ENCODE peak calls at places on chromosome 11, in seven cellular contexts. L is IMR-90, I is WERI-Rb-1, H is mucosa of descending colon, N is tibial nerve, S is uterus, B is astrocyte of the spinal cord. K is an unnamed sample.

GRCh38 chr11:68878022-68878421 is 25.6 kb downstream of the MRPL21 start:
- DNase-seq in L (no peak), I (no peak), H (no peak), N (no peak), S (no peak), B (no peak), K (no peak)

GRCh38 chr11:19912206-19913118 is 199.8 kb downstream of the NAV2 start:
- DNase-seq in L (peak; percentile 53), I (no peak), H (no peak), N (no peak), S (no peak), B (no peak), K (no peak)

GRCh38 chr11:17013548-17014320 is 480 bp downstream of the PLEKHA7 start:
- DNase-seq in L (no peak), I (peak; percentile 61), H (peak; percentile 64), N (no peak), S (no peak), B (no peak), K (no peak)

GRCh38 chr11:1178201-1178885 is 20.6 kb downstream of the MUC5AC start:
- DNase-seq in L (no peak), I (no peak), H (no peak), N (no peak), S (no peak), B (no peak), K (no peak)

GRCh38 chr11:83156150-83156995 is 558 bp upstream of the PCF11 start:
- DNase-seq in L (peak; percentile 100), I (peak; percentile 99), H (no peak), N (peak; percentile 98), S (peak; percentile 99), B (peak; percentile 100), K (peak; percentile 100)

GRCh38 chr11:44125598-44125997 is 30.1 kb downstream of the EXT2 start:
- DNase-seq in L (no peak), I (no peak), H (no peak), N (no peak), S (no peak), B (no peak), K (no peak)

GRCh38 chr11:10627816-10628215 is 59.4 kb upstream of the LYVE1 start:
- DNase-seq in L (no peak), I (no peak), H (no peak), N (no peak), S (no peak), B (no peak), K (no peak)

GRCh38 chr11:10305964-10306918 is 1.4 kb downstream of the ADM start:
- DNase-seq in L (peak; percentile 32), I (no peak), H (no peak), N (no peak), S (peak; percentile 32), B (peak; percentile 32), K (no peak)

GRCh38 chr11:6273188-6273587 is 13.6 kb downstream of the CCKBR start:
- DNase-seq in L (no peak), I (no peak), H (no peak), N (no peak), S (no peak), B (no peak), K (no peak)

GRCh38 chr11:111736191-111736590 is 30.0 kb downstream of the PPP2R1B start:
- DNase-seq in L (peak; percentile 80), I (no peak), H (no peak), N (no peak), S (no peak), B (no peak), K (peak; percentile 78)

GRCh38 chr11:128669491-128669890 is 24.4 kb upstream of the FLI1 start:
- DNase-seq in L (peak; percentile 52), I (no peak), H (no peak), N (no peak), S (no peak), B (peak; percentile 30), K (peak; percentile 40)

GRCh38 chr11:76623171-76623883 is 47.2 kb downstream of the LRRC32 start:
- DNase-seq in L (peak; percentile 72), I (no peak), H (no peak), N (no peak), S (no peak), B (no peak), K (peak; percentile 87)

GRCh38 chr11:3095712-3096361 is 38.6 kb upstream of the CARS1 start:
- DNase-seq in L (peak; percentile 91), I (no peak), H (peak; percentile 31), N (peak; percentile 43), S (no peak), B (peak; percentile 80), K (peak; percentile 89)

GRCh38 chr11:116715383-116715782 is 57.4 kb downstream of the BUD13 start:
- DNase-seq in L (no peak), I (no peak), H (no peak), N (no peak), S (no peak), B (no peak), K (no peak)
- TF ChIP-seq CTCF in L (no peak), I (peak; percentile 34), H (no peak), N (no peak), S (no peak), B (no peak), K (no peak)

DNA sequence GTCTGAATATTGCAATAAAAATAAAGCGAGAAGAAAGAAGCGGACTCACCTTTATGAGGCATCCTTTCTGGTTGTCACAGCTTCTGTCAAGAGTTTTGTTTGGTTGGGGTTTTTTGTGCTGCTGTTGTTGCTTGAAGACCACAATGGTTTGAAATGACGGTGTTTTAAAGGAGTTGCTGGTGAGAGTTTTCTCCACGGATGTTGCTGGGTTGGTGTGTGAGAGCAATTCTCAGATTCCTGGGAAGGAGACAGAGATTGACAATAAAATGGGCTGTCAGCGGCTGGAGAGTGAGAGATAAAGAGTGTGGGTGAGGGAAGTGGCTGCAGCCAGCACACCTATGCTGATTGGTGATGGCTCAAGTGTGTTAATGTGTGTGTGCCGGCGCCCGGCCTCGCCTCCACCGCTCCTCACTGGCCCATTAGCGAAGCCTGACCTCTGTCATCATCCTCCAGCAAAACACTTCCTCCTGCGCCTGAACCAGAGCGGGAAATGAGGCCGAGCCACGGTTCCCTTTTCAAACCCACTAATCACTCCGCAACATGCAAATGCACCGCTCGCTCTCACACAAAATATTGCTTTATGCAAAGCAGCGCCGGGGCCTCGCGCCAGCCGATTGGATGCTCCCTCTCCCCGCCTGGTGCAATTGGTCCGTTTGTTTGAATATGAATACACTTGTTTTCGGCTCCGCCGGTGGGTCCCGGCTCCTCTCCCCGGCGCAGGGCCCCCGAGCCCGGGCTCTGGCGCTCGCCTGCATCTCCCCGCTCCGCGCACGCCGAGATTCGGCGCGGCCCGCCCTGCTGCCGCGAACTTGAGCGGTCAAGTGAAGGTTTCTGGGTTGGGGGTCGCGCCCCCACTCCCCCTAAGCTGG is at the start of gene PAX6:
- DNase-seq in L (peak; percentile 19), I (no peak), H (peak; percentile 44), N (no peak), S (no peak), B (peak; percentile 96), K (peak; percentile 28)
- H3K4me3 ChIP-seq in L (peak within 1 kb of the TSS; percentile 33), I (peak within 1 kb of the TSS; percentile 9), H (no peak within 1 kb of the TSS), N (peak within 1 kb of the TSS; percentile 22), S (no peak within 1 kb of the TSS), B (peak within 1 kb of the TSS; percentile 60), K (no peak within 1 kb of the TSS)

GRCh38 chr11:101327908-101328307 is 198.3 kb upstream of the PGR start:
- DNase-seq in L (peak; percentile 8), I (no peak), H (no peak), N (no peak), S (no peak), B (no peak), K (peak; percentile 32)

GRCh38 chr11:101326141-101326540 is 196.5 kb upstream of the PGR start:
- DNase-seq in L (no peak), I (no peak), H (no peak), N (no peak), S (no peak), B (no peak), K (no peak)

GRCh38 chr11:101321222-101321621 is 191.6 kb upstream of the PGR start:
- DNase-seq in L (no peak), I (no peak), H (no peak), N (no peak), S (no peak), B (no peak), K (no peak)

GRCh38 chr11:101323997-101324396 is 194.4 kb upstream of the PGR start:
- DNase-seq in L (no peak), I (no peak), H (peak; percentile 6), N (no peak), S (no peak), B (no peak), K (no peak)
- TF ChIP-seq CTCF in L (no peak), I (peak; percentile 29), H (no peak), N (no peak), S (peak; percentile 13), B (no peak), K (no peak)

DNA sequence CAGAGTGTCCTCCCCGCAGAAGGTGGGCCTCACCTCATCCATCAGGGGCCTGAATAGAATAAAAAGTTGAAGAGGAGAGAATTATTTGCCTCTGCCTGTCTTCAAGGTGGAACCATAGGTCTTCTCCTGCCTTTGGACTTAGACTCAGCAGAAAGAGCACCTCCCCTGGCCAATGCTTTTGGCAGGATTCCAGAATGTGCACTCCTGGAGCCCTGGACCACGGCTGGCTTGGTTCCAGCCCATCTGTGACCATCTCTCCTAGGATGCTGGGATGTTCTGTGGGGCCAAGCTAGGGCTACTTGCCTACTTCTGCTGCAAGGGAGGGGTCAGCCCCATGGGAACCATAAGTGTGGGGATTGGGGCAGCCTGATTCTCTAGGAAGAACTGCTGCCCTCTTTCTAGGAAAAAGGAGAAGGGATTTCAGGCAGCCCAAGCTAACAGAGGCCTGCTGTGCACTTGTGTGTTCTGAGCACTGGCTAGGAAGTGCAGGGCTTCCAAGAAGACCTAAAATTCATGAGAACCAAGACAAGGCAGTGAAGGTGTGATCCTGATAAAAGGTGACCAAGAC is 32.2 kb upstream of the SHANK2 start:
- DNase-seq in L (no peak), I (no peak), H (peak; percentile 69), N (no peak), S (no peak), B (no peak), K (no peak)
- H3K4me3 ChIP-seq in L (no peak overlapping the region), I (no peak overlapping the region), H (no peak overlapping the region), N (no peak overlapping the region), S (no peak overlapping the region), B (no peak overlapping the region), K (no peak overlapping the region)